ENCODE peak calls at places on chromosomes 3 and 15, in ten cellular contexts. C is heart left ventricle; K is stimulated activated CD8-positive, alpha-beta memory T cell treated with anti-CD3 and anti-CD28 coated beads, Interleukin-2, amount 100 ng/mL, for 1 hour; U is NCI-H1417; N is HTR-8/SVneo; M is Karpas-422; D is C1 segment of cervical spinal cord; J is hepatic stellate cell; X is kidney; R is SK-MEL-5. L is an unnamed sample.

GRCh38 chr3:159775372-159775961 is 213.2 kb upstream of the IL12A start:
- DNase-seq in C (no peak), K (no peak), U (peak), N (peak), M (no peak), D (no peak), J (peak), X (peak), R (no peak), L (peak)

GRCh38 chr15:34217587-34218225 is 7.1 kb upstream of the EMC4 start:
- DNase-seq in C (no peak), K (no peak), U (no peak), N (peak), M (no peak), D (no peak), J (peak), X (no peak), R (no peak), L (no peak)

GRCh38 chr3:52606373-52607085 is 70.1 kb downstream of the UQCC5 start:
- DNase-seq in C (no peak), K (no peak), U (peak), N (no peak), M (no peak), D (no peak), J (no peak), X (no peak), R (no peak), L (no peak)

GRCh38 chr15:73952171-73952912 is 26.1 kb downstream of the LOXL1 start:
- DNase-seq in C (no peak), K (no peak), U (no peak), N (no peak), M (no peak), D (no peak), J (no peak), X (peak), R (no peak), L (no peak)

GRCh38 chr15:56837281-56837680 is 81.2 kb upstream of the TCF12 start:
- DNase-seq in C (no peak), K (no peak), U (no peak), N (peak), M (peak), D (no peak), J (peak), X (no peak), R (no peak), L (no peak)

GRCh38 chr15:88476635-88477038 is 9.1 kb downstream of the MRPS11 start:
- DNase-seq in C (peak), K (no peak), U (peak), N (peak), M (peak), D (no peak), J (peak), X (no peak), R (peak), L (no peak)

GRCh38 chr15:39453500-39454073 is 127.3 kb upstream of the THBS1 start:
- DNase-seq in C (no peak), K (no peak), U (peak), N (no peak), M (no peak), D (no peak), J (no peak), X (no peak), R (no peak), L (no peak)

GRCh38 chr3:192038726-192039125 is 577.8 kb downstream of the PYDC2 start:
- DNase-seq in C (no peak), K (no peak), U (no peak), N (no peak), M (no peak), D (no peak), J (no peak), X (no peak), R (no peak), L (no peak)

GRCh38 chr3:97838393-97838792 is 16.6 kb downstream of the CRYBG3 start:
- DNase-seq in C (no peak), K (no peak), U (no peak), N (no peak), M (no peak), D (no peak), J (no peak), X (no peak), R (no peak), L (no peak)

GRCh38 chr3:195524171-195524896 is 18.8 kb downstream of the PPP1R2 start:
- DNase-seq in C (no peak), K (no peak), U (no peak), N (no peak), M (no peak), D (no peak), J (no peak), X (no peak), R (no peak), L (no peak)

GRCh38 chr15:84953726-84954125 is 27.9 kb upstream of the PDE8A start:
- DNase-seq in C (no peak), K (no peak), U (no peak), N (no peak), M (no peak), D (no peak), J (no peak), X (no peak), R (no peak), L (no peak)

GRCh38 chr3:127105587-127105986 is 87.3 kb upstream of the PRR23E start:
- DNase-seq in C (no peak), K (no peak), U (no peak), N (no peak), M (peak), D (no peak), J (no peak), X (no peak), R (no peak), L (no peak)

GRCh38 chr15:101143321-101143720 is 108.5 kb downstream of the CHSY1 start:
- DNase-seq in C (no peak), K (no peak), U (no peak), N (no peak), M (no peak), D (no peak), J (no peak), X (no peak), R (no peak), L (no peak)

GRCh38 chr3:38555149-38555840 is 59.2 kb downstream of the EXOG start:
- DNase-seq in C (no peak), K (no peak), U (no peak), N (no peak), M (no peak), D (no peak), J (no peak), X (peak), R (no peak), L (no peak)

GRCh38 chr15:58761010-58761388 is 10.1 kb upstream of the MINDY2 start:
- DNase-seq in C (no peak), K (no peak), U (no peak), N (no peak), M (peak), D (no peak), J (no peak), X (no peak), R (peak), L (no peak)

GRCh38 chr3:143731304-143731703 is 117.0 kb downstream of the SLC9A9 start:
- DNase-seq in C (no peak), K (no peak), U (no peak), N (no peak), M (no peak), D (no peak), J (no peak), X (no peak), R (no peak), L (no peak)

GRCh38 chr15:67967871-67968423 is 86.2 kb upstream of the PIAS1 start:
- DNase-seq in C (peak), K (no peak), U (peak), N (peak), M (peak), D (no peak), J (peak), X (peak), R (peak), L (peak)